ENCODE peak calls at places on chromosomes 4 and X, in four cellular contexts. Y, J, R and B are unnamed samples. For H3K27me3, the result is how much of the 10 kb centered on the place peaks cover.

GRCh38 chrX:97842468-97843199 is 958.9 kb downstream of the RPA4 start:
- DNase-seq in Y (no peak), J (no peak), R (no peak), B (no peak)

GRCh38 chrX:108219949-108220601 is 128.5 kb downstream of the ATG4A start:
- DNase-seq in Y (no peak), J (no peak), R (no peak), B (no peak)

GRCh38 chr4:111399523-111400135 is 745.6 kb upstream of the FAM241A start:
- DNase-seq in Y (peak), J (no peak), R (no peak), B (no peak)

GRCh38 chrX:11665144-11666040 is at the start of gene ARHGAP6:
- DNase-seq in Y (peak), J (peak), R (peak), B (peak)

GRCh38 chrX:108117988-108118387 is 26.4 kb downstream of the ATG4A start:
- DNase-seq in Y (peak), J (no peak), R (no peak), B (no peak)

GRCh38 chr4:151093203-151093602 is 6.2 kb upstream of the RPS3A start:
- DNase-seq in Y (no peak), J (no peak), R (no peak), B (no peak)

GRCh38 chrX:63513825-63514574 is 162.9 kb upstream of the SPIN4 start:
- DNase-seq in Y (peak), J (no peak), R (no peak), B (peak)

GRCh38 chr4:113292371-113293042 is 243.1 kb downstream of the ANK2 start:
- DNase-seq in Y (peak), J (peak), R (peak), B (no peak)

GRCh38 chr4:156672492-156672891 is 299.1 kb downstream of the PDGFC start:
- DNase-seq in Y (no peak), J (no peak), R (no peak), B (no peak)

GRCh38 chr4:102632236-102632635 is 128.5 kb downstream of the MANBA start:
- DNase-seq in Y (no peak), J (no peak), R (no peak), B (no peak)

DNA sequence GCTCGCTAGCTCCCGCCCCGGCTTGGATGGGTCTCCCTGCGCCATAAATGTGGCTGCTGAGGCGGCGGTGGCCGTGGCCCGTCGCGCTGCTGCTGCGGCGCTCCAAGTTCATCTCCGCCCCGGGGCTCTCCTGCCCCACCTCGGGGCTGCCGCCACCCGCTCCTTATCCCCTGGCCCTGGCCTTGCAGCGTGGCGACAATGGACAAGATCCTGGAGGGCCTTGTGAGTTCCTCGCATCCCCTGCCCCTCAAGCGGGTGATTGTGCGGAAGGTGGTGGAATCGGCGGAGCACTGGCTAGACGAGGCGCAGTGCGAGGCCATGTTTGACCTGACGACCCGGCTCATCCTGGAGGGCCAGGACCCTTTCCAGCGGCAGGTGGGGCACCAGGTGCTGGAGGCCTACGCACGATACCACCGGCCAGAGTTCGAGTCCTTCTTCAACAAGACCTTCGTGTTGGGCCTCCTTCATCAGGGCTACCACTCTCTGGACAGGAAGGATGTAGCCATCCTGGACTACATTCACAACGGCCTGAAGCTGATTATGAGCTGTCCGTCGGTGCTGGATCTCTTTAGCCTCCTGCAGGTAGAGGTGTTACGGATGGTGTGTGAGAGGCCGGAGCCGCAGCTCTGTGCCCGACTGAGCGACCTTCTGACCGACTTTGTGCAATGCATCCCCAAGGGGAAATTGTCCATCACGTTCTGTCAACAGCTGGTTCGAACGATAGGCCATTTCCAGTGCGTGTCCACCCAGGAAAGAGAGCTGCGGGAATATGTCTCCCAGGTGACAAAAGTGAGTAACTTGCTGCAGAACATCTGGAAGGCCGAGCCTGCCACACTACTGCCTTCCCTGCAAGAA is 763 bp downstream of the USP38 start:
- DNase-seq in Y (peak), J (peak), R (peak), B (peak)
- H3K4ac ChIP-seq in Y (peak), J (no peak), R (no peak), B (peak)

GRCh38 chr4:8920289-8920965 is 48.8 kb upstream of the HMX1 start:
- DNase-seq in Y (no peak), J (no peak), R (no peak), B (no peak)

GRCh38 chr4:8920969-8921368 is 49.3 kb upstream of the HMX1 start:
- DNase-seq in Y (no peak), J (no peak), R (no peak), B (no peak)

GRCh38 chr4:8917868-8918783 is 46.5 kb upstream of the HMX1 start:
- DNase-seq in Y (peak), J (peak), R (peak), B (peak)

GRCh38 chr4:8921465-8921864 is 49.8 kb upstream of the HMX1 start:
- DNase-seq in Y (no peak), J (no peak), R (no peak), B (no peak)

GRCh38 chr4:8919651-8920288 is 48.1 kb upstream of the HMX1 start:
- DNase-seq in Y (no peak), J (no peak), R (no peak), B (no peak)
- H4K91ac ChIP-seq in Y (no peak), J (no peak), R (no peak), B (no peak)

DNA sequence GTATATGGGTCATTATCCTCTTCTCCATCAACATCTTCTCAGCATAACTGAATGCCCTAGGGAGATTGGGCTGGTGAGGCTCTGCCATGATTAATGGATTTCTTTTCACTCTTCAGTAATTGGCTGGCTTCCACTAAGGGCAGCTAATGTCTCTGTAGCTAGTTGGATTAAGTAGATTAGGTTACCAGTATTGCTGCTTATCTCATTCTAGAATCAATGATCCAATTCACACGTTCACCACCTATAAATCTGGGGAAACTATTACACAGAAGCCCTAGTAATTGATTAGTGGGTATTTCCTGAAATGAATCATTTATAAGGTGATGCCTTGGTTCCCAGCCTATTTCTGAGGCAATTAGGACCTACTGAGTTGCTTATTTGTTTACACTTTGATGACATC is 94.8 kb downstream of the KDR start:
- DNase-seq in Y (no peak), J (no peak), R (no peak), B (no peak)
- H3K27me3 ChIP-seq in Y (under half), J (under half), R (under half), B (under half)

DNA sequence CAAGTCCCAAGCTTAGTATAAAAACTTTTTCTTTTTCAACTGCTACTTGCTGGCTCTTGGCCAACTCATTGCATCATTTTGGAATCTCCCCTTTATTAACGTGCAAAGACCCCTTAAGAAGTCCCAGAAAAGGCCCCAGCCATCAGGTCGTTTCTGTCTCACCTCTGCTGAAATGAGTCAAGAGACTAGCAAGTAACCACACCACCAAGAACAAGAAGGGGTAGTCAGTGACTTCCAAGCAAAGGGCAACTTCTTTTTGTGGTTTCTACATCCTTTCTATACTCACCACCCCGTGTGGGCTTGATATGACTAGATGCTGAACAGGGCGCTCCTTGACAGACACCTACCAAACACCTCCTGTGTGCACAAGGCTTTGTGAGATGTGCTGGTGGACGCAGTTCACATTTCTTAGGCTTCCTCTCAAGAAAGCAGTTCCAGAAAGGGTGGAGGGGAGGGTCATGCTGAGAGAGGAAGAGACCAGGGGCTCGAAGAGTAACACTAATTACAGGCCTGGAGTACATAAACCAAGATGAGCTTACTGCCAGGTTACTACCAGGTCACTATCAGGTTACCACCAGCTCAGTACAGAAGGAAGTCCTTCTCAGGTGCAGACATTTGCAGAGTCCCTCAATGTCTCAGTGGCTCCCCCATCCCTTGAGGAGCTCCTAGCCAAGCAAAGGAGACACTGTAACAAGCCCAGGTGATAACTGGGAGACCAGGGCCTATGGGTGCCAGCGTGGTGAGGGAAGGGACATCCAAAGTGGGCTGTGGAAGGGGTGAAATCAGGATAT is 19.3 kb downstream of the JAKMIP1 start:
- DNase-seq in Y (no peak), J (no peak), R (no peak), B (no peak)
- H3K4ac ChIP-seq in Y (no peak), J (no peak), R (no peak), B (no peak)

DNA sequence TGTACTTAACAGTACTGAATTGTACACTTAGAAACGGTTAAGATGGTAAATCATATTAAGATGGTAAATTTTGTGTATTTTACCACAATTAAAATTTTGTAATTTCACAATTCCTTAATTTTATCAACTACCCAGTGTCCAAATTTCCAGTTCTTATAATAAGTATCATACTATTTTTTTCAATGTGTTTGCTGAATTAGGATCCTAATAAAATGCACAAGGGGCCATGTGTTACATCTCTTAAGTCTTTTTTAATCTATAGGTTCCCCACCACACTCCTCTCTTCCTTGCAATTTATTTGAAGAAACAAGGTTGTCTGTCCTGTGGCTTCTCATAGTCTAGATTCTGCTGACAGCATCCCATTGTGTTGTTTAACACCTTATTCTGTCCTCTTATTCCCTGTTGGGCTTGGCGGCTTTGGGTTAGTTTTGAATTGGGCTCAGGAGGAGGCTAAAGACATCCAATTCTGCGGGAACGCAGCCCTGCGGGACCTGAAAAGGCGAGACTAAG is 533 bp upstream of the SYAP1 start:
- DNase-seq in Y (no peak), J (no peak), R (no peak), B (no peak)
- H4K91ac ChIP-seq in Y (peak), J (no peak), R (no peak), B (no peak)

DNA sequence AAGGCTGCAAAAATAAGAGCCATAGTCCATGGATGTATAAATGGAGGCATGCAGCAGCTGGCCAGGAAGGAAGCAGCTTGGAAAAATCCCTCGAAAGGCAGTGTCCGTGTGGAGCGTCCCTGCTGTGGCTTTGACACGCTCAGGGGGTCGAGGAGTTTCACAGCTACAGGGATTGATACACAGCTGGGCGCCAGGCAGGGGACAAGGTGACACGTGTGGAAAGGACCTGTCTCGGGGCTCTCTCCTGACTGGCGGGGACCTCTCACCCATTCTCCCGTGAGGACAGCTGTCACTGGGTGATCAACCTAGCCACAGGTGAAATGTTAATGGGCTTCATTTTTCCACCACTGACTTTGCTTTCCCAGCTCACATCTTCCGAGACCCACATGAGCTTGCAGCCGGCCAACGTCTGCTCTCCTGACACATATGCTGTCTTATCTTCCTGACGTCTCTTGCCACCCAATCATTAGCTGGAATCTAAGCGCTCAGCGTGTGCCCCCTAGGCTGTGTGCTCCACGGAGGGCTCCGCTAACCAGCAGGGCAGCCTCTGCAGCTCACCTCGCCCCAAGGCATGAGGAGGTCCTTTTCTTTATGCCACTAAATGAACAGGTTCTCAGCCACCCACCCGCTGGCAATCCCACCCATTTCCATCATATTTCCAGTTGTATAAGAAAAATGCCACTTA is 89.4 kb upstream of the AFAP1 start:
- DNase-seq in Y (no peak), J (no peak), R (no peak), B (no peak)
- H3K27me3 ChIP-seq in Y (half or more), J (under half), R (under half), B (under half)

DNA sequence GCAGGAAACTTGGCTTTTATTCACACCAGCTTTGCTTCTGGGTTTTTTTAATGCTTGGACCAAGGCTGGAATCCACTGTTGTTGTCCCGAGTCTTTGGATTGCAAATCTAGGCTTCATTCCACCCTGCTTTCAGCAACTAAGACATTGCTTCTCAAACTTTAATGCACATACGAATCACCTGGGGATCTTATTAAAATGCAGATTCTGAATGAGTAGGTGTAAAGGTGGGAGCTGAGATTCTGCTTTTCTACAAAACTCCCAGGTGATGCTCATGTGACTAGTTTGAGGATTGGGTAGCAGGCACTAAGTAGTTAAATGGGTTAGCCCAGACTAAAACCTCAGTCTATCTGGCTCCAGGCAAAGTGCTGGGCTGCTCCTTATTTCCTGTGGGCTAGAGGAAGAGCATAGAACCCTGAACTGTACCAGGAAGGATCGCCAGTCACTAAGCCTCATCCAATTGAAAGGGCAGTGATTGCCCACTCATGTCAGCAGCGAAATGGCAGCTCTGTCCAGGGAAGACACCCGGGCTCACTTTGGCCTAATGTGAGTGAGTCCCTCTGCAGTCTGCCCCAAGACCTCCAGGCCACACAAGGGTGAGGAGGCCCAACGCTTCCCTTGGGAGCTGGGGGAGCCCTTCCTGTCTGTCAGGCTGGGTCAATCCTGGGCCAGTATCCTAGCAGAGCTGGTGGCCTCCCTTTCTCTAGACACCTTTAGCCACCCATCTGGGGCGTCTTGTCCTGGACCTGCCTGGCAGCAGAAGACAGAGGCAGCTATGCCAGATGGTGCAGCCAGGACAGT is 39.4 kb upstream of the GPC4 start:
- DNase-seq in Y (no peak), J (no peak), R (peak), B (no peak)
- H3K4ac ChIP-seq in Y (no peak), J (no peak), R (no peak), B (no peak)

DNA sequence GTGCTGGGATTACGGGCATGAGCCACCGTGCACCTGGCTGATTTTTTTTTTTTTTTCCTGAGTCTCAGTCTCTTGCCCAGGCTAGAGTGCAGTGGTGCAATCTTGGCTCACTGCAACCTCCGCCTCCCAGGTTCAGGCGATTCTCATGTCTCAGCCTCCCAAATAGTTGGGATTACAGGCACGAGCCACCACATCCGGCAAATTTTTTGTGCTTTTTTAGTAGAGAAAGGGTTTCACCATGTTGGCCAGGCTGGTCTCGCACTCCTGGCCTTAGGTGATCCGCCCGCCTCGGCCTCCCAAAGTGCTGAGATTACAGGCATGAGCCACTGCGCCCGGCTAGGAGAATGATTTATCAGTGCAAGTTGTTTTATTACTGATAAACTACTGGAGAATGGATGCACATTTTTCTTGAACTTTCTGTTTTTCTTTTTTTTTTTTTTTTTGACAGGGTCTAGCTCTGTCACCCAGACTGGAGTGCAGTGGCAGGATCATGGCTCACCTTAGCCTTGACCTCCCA is 39.7 kb upstream of the DHRSX start:
- DNase-seq in Y (no peak), J (no peak), R (no peak), B (peak)
- H4K91ac ChIP-seq in Y (no peak), J (no peak), R (no peak), B (no peak)

DNA sequence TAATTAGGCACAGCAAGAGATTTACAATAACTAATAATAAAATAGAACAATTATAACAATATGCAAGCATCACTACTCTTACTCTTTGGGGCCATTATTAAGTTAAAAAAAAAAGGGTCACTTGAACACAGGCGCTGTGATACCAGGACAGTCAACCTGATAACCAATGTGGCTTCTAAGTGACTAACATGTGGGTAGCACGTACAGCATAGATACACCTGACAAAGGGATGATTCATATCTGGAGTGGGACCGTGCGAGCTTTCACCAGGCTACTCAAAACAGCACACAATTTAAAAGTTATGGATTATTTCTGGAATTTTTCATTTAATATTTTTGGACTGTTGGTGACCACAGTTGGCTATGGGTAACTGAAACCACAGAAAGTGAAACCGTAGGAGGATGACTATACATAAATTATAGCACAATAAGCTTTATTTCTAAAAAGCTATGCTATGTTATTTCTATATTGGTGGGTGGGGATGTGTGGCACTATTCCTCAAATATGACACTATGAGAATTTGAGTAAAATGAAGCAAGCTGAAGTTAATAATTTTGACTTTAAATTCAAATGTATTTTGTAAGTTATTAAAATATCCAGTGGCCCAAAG is 113.8 kb upstream of the STIM2 start:
- DNase-seq in Y (no peak), J (no peak), R (no peak), B (peak)
- H3K27me3 ChIP-seq in Y (under half), J (under half), R (under half), B (under half)